ENCODE peak calls at places on chromosomes 2 and 18, in six cellular contexts. Y is K562, E is SK-N-SH, S is HepG2, T is H1, X is GM12878. K is an unnamed sample.

GRCh38 chr2:207176245-207176644 is 10.5 kb upstream of the KLF7 start:
- DNase-seq in Y (no peak), E (no peak), S (no peak), T (no peak), X (no peak), K (no peak)

GRCh38 chr2:28436525-28437051 is 43.9 kb downstream of the FOSL2 start:
- DNase-seq in Y (no peak), E (peak; percentile 69), S (no peak), T (no peak), X (no peak), K (no peak)

GRCh38 chr18:11587432-11587831 is 22.0 kb upstream of the SLC35G4 start:
- DNase-seq in Y (no peak), E (no peak), S (no peak), T (no peak), X (no peak), K (no peak)

GRCh38 chr2:8456149-8457091 is 225.4 kb upstream of the ID2 start:
- DNase-seq in Y (no peak), E (no peak), S (no peak), T (no peak), X (no peak), K (no peak)

GRCh38 chr2:72940786-72941185 is 23.5 kb downstream of the EMX1 start:
- DNase-seq in Y (no peak), E (no peak), S (no peak), T (no peak), X (no peak), K (no peak)

GRCh38 chr2:203105996-203106395 is 91.3 kb downstream of the NBEAL1 start:
- DNase-seq in Y (no peak), E (no peak), S (no peak), T (no peak), X (no peak), K (peak; percentile 1)

GRCh38 chr2:236179653-236180500 is 11.7 kb upstream of the GBX2 start:
- DNase-seq in Y (no peak), E (peak; percentile 30), S (no peak), T (no peak), X (no peak), K (peak; percentile 36)

GRCh38 chr2:83054751-83055150 is 1404.3 kb downstream of the SUCLG1 start:
- DNase-seq in Y (no peak), E (no peak), S (no peak), T (no peak), X (no peak), K (no peak)

GRCh38 chr2:41853427-41854191 is 194.2 kb upstream of the PKDCC start:
- DNase-seq in Y (peak; percentile 26), E (peak; percentile 71), S (peak; percentile 71), T (peak; percentile 21), X (no peak), K (peak; percentile 61)

GRCh38 chr18:35618703-35619102 is 37.2 kb downstream of the GALNT1 start:
- DNase-seq in Y (no peak), E (no peak), S (no peak), T (no peak), X (no peak), K (no peak)

GRCh38 chr2:38515155-38516074 is 87.3 kb downstream of the HNRNPLL start:
- DNase-seq in Y (peak; percentile 68), E (no peak), S (no peak), T (no peak), X (no peak), K (no peak)

GRCh38 chr2:47724221-47724981 is 58.5 kb upstream of the MSH6 start:
- DNase-seq in Y (no peak), E (no peak), S (no peak), T (no peak), X (peak; percentile 100), K (peak; percentile 18)

GRCh38 chr18:79396431-79397287 is 929 bp downstream of the NFATC1 start:
- DNase-seq in Y (no peak), E (no peak), S (no peak), T (no peak), X (no peak), K (no peak)

GRCh38 chr2:108825736-108826135 is 39.2 kb downstream of the CCDC138 start:
- DNase-seq in Y (no peak), E (no peak), S (no peak), T (no peak), X (no peak), K (no peak)

DNA sequence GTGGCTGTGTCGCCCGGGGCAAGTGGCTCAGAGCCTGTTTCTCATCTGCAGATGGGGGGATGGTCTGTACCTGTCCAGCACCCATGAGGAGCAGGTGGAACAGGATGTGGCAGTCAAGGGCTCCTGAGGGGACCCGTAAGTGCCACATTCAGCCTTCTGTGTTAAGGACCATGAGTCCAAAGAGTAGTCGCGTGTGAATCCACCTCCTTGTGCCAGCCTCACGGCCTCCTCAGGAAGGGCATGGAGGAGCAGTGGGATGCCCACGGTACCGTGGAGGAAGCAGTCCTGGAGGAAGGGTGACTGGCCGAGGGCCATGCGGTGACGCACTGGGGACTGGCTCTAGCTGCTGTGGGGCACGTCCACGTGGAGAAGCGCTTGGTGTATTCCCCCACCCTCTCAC is 61.1 kb downstream of the ODC1 start:
- DNase-seq in Y (no peak), E (no peak), S (no peak), T (no peak), X (no peak), K (no peak)
- TF ChIP-seq CHD2 in Y (no peak), E (no peak), S (no peak), T (no peak), X (no peak), K (no peak)

GRCh38 chr18:28163201-28163778 is 13.6 kb downstream of the CDH2 start:
- DNase-seq in Y (no peak), E (no peak), S (no peak), T (no peak), X (no peak), K (no peak)
- TF ChIP-seq CHD2 in Y (no peak), E (no peak), S (no peak), T (no peak), X (no peak), K (no peak)

GRCh38 chr2:160334028-160334729 is 134.1 kb upstream of the ITGB6 start:
- DNase-seq in Y (no peak), E (no peak), S (no peak), T (no peak), X (no peak), K (no peak)

GRCh38 chr2:160336091-160336490 is 136.0 kb upstream of the ITGB6 start:
- DNase-seq in Y (no peak), E (no peak), S (no peak), T (no peak), X (no peak), K (no peak)

GRCh38 chr2:160332318-160332717 is 132.2 kb upstream of the ITGB6 start:
- DNase-seq in Y (no peak), E (peak; percentile 37), S (no peak), T (no peak), X (no peak), K (no peak)

GRCh38 chr2:160331258-160332025 is 131.4 kb upstream of the ITGB6 start:
- DNase-seq in Y (no peak), E (no peak), S (no peak), T (no peak), X (no peak), K (no peak)

GRCh38 chr2:160333324-160334027 is 133.4 kb upstream of the ITGB6 start:
- DNase-seq in Y (no peak), E (no peak), S (no peak), T (no peak), X (no peak), K (no peak)
- TF ChIP-seq CHD2 in Y (no peak), E (no peak), S (no peak), T (no peak), X (no peak), K (no peak)

GRCh38 chr18:31399336-31400032 is 22.9 kb downstream of the DSG4 start:
- DNase-seq in Y (no peak), E (no peak), S (peak; percentile 55), T (no peak), X (no peak), K (no peak)
- TF ChIP-seq CHD2 in Y (no peak), E (no peak), S (no peak), T (no peak), X (no peak), K (no peak)

DNA sequence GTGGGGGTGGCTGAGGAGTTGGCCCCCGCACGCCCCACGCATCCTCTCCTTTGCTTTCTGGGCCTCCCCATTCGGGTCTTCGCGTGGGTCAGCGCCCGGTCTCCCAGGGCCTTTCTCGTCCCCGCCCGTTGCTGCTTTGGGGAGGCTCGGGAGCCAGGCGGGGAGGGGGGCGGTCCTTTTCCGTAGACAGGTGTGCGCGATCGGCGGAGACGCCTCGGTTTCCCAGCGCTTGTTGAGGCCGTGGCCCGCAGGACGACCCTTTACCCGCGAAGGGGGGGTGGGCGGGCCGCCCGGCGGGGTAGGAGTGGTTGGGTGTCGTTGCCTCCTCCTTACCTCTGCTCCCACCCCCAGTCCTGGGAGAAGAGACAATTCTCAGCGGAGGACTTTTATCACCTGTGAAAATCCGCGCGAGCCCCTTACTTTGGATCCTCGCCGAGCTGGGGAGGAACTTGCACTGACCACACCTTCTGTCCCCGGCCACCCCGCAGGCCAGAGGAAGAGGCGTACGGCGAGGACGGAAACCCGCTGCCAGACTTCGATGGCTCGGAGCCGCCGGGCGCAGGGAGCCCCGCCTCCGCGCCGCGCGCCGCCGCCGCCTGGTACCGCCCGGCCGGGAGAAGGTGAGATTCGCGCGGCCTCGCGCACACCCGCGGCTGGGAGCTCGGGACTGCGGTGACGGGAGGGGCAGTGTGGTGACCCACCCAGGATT is 2.7 kb downstream of the ADCYAP1 start:
- DNase-seq in Y (no peak), E (peak; percentile 49), S (no peak), T (no peak), X (no peak), K (no peak)
- TF ChIP-seq CHD2 in Y (no peak), E (no peak), S (no peak), T (no peak), X (no peak), K (no peak)

DNA sequence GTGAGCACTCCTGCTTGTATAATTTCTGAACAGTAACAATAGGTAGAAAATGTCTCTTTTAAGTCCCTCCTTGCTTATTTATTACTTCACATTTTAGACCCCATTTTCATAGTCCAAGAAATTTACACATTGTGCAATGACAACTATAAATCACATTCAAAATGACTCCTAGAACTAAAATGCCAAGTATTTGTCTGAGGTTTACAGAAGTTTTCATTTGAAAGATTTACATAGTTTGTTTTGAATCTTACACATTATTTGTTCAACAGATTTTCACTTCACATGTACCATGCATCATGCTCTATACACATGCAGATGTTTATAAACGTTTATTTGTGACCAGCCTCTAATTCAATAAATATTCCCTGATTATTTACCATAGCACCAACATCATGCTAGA is 15.7 kb upstream of the TRIB2 start:
- DNase-seq in Y (no peak), E (no peak), S (no peak), T (no peak), X (no peak), K (no peak)
- TF ChIP-seq CHD2 in Y (no peak), E (no peak), S (no peak), T (no peak), X (no peak), K (no peak)

GRCh38 chr2:224401641-224402342 is at the start of gene FAM124B:
- DNase-seq in Y (peak; percentile 35), E (no peak), S (no peak), T (no peak), X (no peak), K (no peak)
- TF ChIP-seq CHD2 in Y (no peak), E (no peak), S (no peak), T (no peak), X (no peak), K (no peak)

K was measured in A549.